ENCODE peak calls at places on chromosomes 4 and X, in eight cellular contexts. N is B cell, I is AG09309, J is kidney tubule cell, X is hypothalamus, B is posterior vena cava, H is NAMALWA, F is iPS-NIHi11. U is an unnamed sample.

GRCh38 chrX:29903365-29903764 is 312.0 kb upstream of the MAGEB2 start:
- DNase-seq in N (no peak), I (no peak), J (no peak), X (no peak), B (no peak), H (no peak), F (no peak), U (no peak)

GRCh38 chr4:54585321-54586000 is 72.3 kb upstream of the KIT start:
- DNase-seq in N (no peak), I (peak; percentile 55), J (no peak), X (no peak), B (no peak), H (no peak), F (no peak), U (no peak)

GRCh38 chr4:182697094-182697493 is 220.1 kb downstream of the DCTD start:
- DNase-seq in N (no peak), I (no peak), J (no peak), X (no peak), B (no peak), H (no peak), F (no peak), U (no peak)

GRCh38 chr4:108706289-108706688 is 55.9 kb downstream of the OSTC start:
- DNase-seq in N (no peak), I (no peak), J (no peak), X (no peak), B (no peak), H (no peak), F (no peak), U (no peak)

GRCh38 chrX:97685753-97686152 is 802.0 kb downstream of the RPA4 start:
- DNase-seq in N (no peak), I (peak; percentile 1), J (peak; percentile 47), X (no peak), B (no peak), H (peak; percentile 43), F (no peak), U (no peak)

GRCh38 chrX:56783450-56783831 is 54.4 kb downstream of the NBDY start:
- DNase-seq in N (no peak), I (no peak), J (peak; percentile 77), X (peak; percentile 24), B (peak; percentile 96), H (no peak), F (no peak), U (no peak)

GRCh38 chr4:166913926-166914325 is 320.4 kb downstream of the SPOCK3 start:
- DNase-seq in N (no peak), I (no peak), J (no peak), X (no peak), B (no peak), H (no peak), F (no peak), U (no peak)

GRCh38 chr4:96102541-96103018 is 262.7 kb downstream of the PDHA2 start:
- DNase-seq in N (no peak), I (no peak), J (no peak), X (no peak), B (no peak), H (no peak), F (no peak), U (no peak)

GRCh38 chrX:138886769-138887168 is 175.3 kb upstream of the FGF13 start:
- DNase-seq in N (no peak), I (no peak), J (peak; percentile 56), X (no peak), B (no peak), H (no peak), F (no peak), U (peak; percentile 3)

GRCh38 chr4:152613841-152614240 is 66.0 kb downstream of the TMEM154 start:
- DNase-seq in N (no peak), I (no peak), J (no peak), X (no peak), B (no peak), H (no peak), F (no peak), U (no peak)

GRCh38 chr4:69831646-69832325 is 28.2 kb downstream of the SULT1E1 start:
- DNase-seq in N (no peak), I (no peak), J (no peak), X (no peak), B (peak; percentile 59), H (no peak), F (no peak), U (no peak)